ENCODE peak calls at places on chromosomes 13 and 19, in seven cellular contexts. Y, R, T, P, W, D and Q are unnamed samples.

GRCh38 chr19:47702671-47703070 is 10.6 kb upstream of the EHD2 start:
- DNase-seq in D (no peak), P (no peak), Y (no peak), R (no peak), W (no peak), T (no peak), Q (no peak)

GRCh38 chr19:3369337-3370213 is 3.2 kb downstream of the NFIC start:
- DNase-seq in D (peak), Y (peak), T (peak), P (peak), R (no peak), W (peak), Q (peak)

GRCh38 chr19:45522010-45522941 is 15.0 kb downstream of the VASP start:
- DNase-seq in P (peak), Y (no peak), R (no peak), T (no peak), W (no peak), D (no peak), Q (no peak)

GRCh38 chr13:112718318-112718717 is 28.5 kb downstream of the ATP11A start:
- DNase-seq in R (no peak), W (no peak), P (peak), D (no peak), T (no peak), Y (no peak), Q (no peak)

GRCh38 chr13:69959041-69959440 is 148.6 kb upstream of the ATXN8OS start:
- DNase-seq in T (no peak), D (peak), W (no peak), R (no peak), P (no peak), Y (no peak), Q (no peak)

GRCh38 chr13:44879452-44880058 is 109.7 kb downstream of the NUFIP1 start:
- DNase-seq in W (no peak), P (no peak), R (no peak), D (no peak), Y (peak), T (peak), Q (peak)

GRCh38 chr19:37817180-37817911 is 38.0 kb upstream of the ZNF573 start:
- DNase-seq in P (peak), T (peak), Y (peak), D (peak), W (peak), R (peak), Q (peak)

GRCh38 chr19:42505066-42505465 is 23.2 kb downstream of the CEACAM1 start:
- DNase-seq in R (no peak), T (no peak), Y (no peak), W (no peak), P (no peak), D (no peak), Q (no peak)

GRCh38 chr13:97328222-97328790 is 105.7 kb upstream of the RAP2A start:
- DNase-seq in W (no peak), T (peak), D (no peak), P (peak), R (no peak), Y (peak), Q (peak)

GRCh38 chr13:33940898-33941297 is 122.9 kb downstream of the RFC3 start:
- DNase-seq in T (no peak), P (no peak), Y (peak), R (no peak), W (no peak), D (no peak), Q (peak)

GRCh38 chr13:26965976-26966375 is 205.4 kb upstream of the GPR12 start:
- DNase-seq in Y (peak), D (no peak), W (peak), T (peak), P (peak), R (peak), Q (peak)

GRCh38 chr19:34540811-34541557 is 59.4 kb downstream of the WTIP start:
- DNase-seq in W (no peak), T (no peak), P (no peak), D (no peak), R (no peak), Y (no peak), Q (no peak)

GRCh38 chr19:2176336-2176994 is 12.7 kb downstream of the DOT1L start:
- DNase-seq in Y (no peak), D (peak), T (peak), W (no peak), R (no peak), P (peak), Q (no peak)

GRCh38 chr19:14023404-14024235 is 4.3 kb upstream of the RLN3 start:
- DNase-seq in D (peak), W (no peak), T (peak), Y (peak), P (peak), R (peak), Q (peak)

GRCh38 chr13:48578516-48579166 is 45.8 kb upstream of the RCBTB2 start:
- DNase-seq in W (no peak), Y (no peak), D (no peak), P (no peak), T (no peak), R (no peak), Q (no peak)

GRCh38 chr13:92320323-92320722 is 906.3 kb upstream of the GPC6 start:
- DNase-seq in D (no peak), W (no peak), T (peak), R (no peak), P (no peak), Y (no peak), Q (no peak)

GRCh38 chr13:19634129-19634740 is 776 bp downstream of the MPHOSPH8 start:
- DNase-seq in W (no peak), D (peak), P (no peak), Y (peak), R (no peak), T (peak), Q (peak)

GRCh38 chr19:56727731-56728130 is 56.2 kb upstream of the ZNF835 start:
- DNase-seq in D (no peak), T (no peak), P (no peak), R (no peak), W (no peak), Y (no peak), Q (no peak)

GRCh38 chr13:93758575-93758974 is 532.0 kb downstream of the GPC6 start:
- DNase-seq in R (no peak), W (no peak), T (peak), D (no peak), P (no peak), Y (peak), Q (peak)

GRCh38 chr13:23922005-23922932 is 25.0 kb upstream of the C1QTNF9B start:
- DNase-seq in Y (peak), W (no peak), R (no peak), P (no peak), T (peak), D (peak), Q (no peak)

GRCh38 chr19:48123907-48124675 is 13.5 kb upstream of the PLA2G4C start:
- DNase-seq in W (no peak), P (no peak), D (no peak), T (peak), Y (peak), R (no peak), Q (peak)

GRCh38 chr19:16261584-16262370 is 62.8 kb upstream of the KLF2 start:
- DNase-seq in W (no peak), Y (no peak), P (no peak), R (no peak), D (no peak), T (no peak), Q (no peak)

GRCh38 chr13:41955605-41956004 is 5.3 kb downstream of the VWA8 start:
- DNase-seq in W (no peak), D (no peak), R (peak), T (no peak), Y (no peak), P (peak), Q (no peak)

GRCh38 chr19:17420267-17420924 is 549 bp downstream of the MVB12A start:
- DNase-seq in T (peak), W (peak), D (peak), R (peak), P (peak), Y (no peak), Q (peak)

GRCh38 chr19:10815007-10815531 is 20.9 kb downstream of the TMED1 start:
- DNase-seq in T (no peak), Y (no peak), R (no peak), W (no peak), D (no peak), P (no peak), Q (no peak)

GRCh38 chr13:93727301-93728141 is 500.9 kb downstream of the GPC6 start:
- DNase-seq in W (no peak), T (peak), D (no peak), R (no peak), Y (peak), P (no peak), Q (peak)

GRCh38 chr13:73090116-73090811 is 31.5 kb downstream of the KLF5 start:
- DNase-seq in D (peak), T (peak), Y (peak), P (no peak), W (no peak), R (no peak), Q (peak)

GRCh38 chr13:40776232-40776631 is 5.2 kb upstream of the MRPS31 start:
- DNase-seq in T (no peak), W (no peak), Y (no peak), R (no peak), D (no peak), P (no peak), Q (no peak)

GRCh38 chr19:36775768-36776167 is 3.2 kb upstream of the ZNF850 start:
- DNase-seq in Y (no peak), W (peak), P (no peak), R (no peak), D (peak), T (peak), Q (peak)

GRCh38 chr19:41551212-41551610 is 24.8 kb upstream of the CEACAM21 start:
- DNase-seq in D (no peak), T (no peak), R (no peak), P (no peak), W (no peak), Y (no peak), Q (no peak)

GRCh38 chr19:2841858-2842574 is 741 bp downstream of the ZNF555 start:
- DNase-seq in Y (no peak), R (no peak), T (no peak), W (no peak), P (no peak), D (no peak), Q (no peak)

GRCh38 chr19:51093510-51094345 is 11.0 kb upstream of the KLK14 start:
- DNase-seq in Y (no peak), W (no peak), R (peak), T (no peak), D (no peak), P (no peak), Q (no peak)

GRCh38 chr19:10975374-10976036 is 14.7 kb downstream of the SMARCA4 start:
- DNase-seq in T (peak), R (no peak), P (peak), D (peak), W (peak), Y (peak), Q (peak)

GRCh38 chr19:15534957-15535864 is 26.9 kb downstream of the CYP4F22 start:
- DNase-seq in D (no peak), T (no peak), Y (no peak), R (no peak), W (no peak), P (no peak), Q (no peak)

GRCh38 chr13:108249150-108249549 is 20.4 kb upstream of the TNFSF13B start:
- DNase-seq in P (no peak), T (no peak), W (no peak), D (no peak), Y (no peak), R (no peak), Q (no peak)

GRCh38 chr13:27079421-27079958 is 92.1 kb downstream of the USP12 start:
- DNase-seq in P (no peak), T (peak), Y (peak), W (no peak), R (no peak), D (no peak), Q (peak)

GRCh38 chr19:13014101-13014920 is 19.0 kb downstream of the NFIX start:
- DNase-seq in Y (peak), W (peak), P (peak), T (peak), R (no peak), D (peak), Q (no peak)

GRCh38 chr19:13016245-13016627 is 21.0 kb downstream of the NFIX start:
- DNase-seq in W (no peak), Y (no peak), T (no peak), D (no peak), P (no peak), R (no peak), Q (no peak)

GRCh38 chr19:13016628-13017305 is 21.5 kb downstream of the NFIX start:
- DNase-seq in D (no peak), Y (no peak), P (no peak), R (no peak), W (no peak), T (no peak), Q (no peak)

GRCh38 chr19:13014921-13015280 is 19.6 kb downstream of the NFIX start:
- DNase-seq in P (no peak), Y (no peak), R (no peak), T (no peak), D (no peak), W (no peak), Q (no peak)

GRCh38 chr19:13015361-13016231 is 20.3 kb downstream of the NFIX start:
- DNase-seq in R (no peak), P (no peak), W (no peak), D (peak), T (peak), Y (peak), Q (no peak)
- H3K4me3 ChIP-seq in R (no peak), P (peak), W (peak), D (no peak), T (no peak), Y (no peak), Q (no peak)

DNA sequence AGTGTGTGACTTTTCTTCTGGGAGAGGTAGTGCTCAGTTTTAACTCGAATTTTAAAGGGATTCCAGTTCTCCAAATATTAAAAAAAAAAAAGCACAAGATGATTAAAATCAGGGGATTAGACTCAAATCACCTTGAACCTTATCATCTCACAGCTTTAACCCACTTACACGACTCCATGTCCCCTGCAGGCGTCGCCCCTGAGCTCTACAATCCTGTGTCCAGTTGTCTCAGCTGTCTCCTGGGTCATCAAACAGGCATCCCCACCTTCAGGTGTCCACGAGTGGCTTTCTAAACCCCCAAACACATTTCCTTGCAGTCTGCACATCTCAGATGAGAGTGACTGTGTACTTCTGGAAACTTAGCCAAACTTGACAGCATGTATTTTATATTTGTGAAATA is 14.1 kb downstream of the ZNF808 start:
- DNase-seq in T (no peak), R (no peak), W (no peak), P (no peak), Y (no peak), D (no peak), Q (no peak)
- TF ChIP-seq CTCF in T (no peak), R (no peak), W (no peak), P (no peak), Y (no peak), D (no peak), Q (no peak)

DNA sequence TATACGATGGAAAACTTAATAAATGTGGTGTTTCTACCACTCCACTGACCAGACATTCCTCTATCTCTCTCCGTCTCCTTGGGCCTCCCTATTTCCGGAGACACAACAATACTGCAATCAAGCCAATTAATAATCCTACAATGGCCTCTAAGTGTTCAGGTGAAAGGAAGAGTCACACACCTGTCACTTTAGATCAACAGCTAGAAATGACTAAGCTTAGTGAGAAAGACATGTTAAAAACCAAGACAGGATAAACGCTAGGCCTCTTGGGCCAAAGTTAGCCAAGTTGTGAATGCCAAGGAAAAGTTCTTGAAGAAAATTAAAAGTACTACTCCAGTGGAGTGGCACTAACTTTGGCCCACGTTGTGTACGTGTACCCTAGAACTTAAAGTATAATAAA is 22.5 kb downstream of the ZDHHC20 start:
- DNase-seq in R (no peak), D (no peak), W (no peak), Y (no peak), P (no peak), T (no peak), Q (no peak)
- H3K4me3 ChIP-seq in R (no peak), D (no peak), W (no peak), Y (no peak), P (no peak), T (no peak), Q (no peak)

DNA sequence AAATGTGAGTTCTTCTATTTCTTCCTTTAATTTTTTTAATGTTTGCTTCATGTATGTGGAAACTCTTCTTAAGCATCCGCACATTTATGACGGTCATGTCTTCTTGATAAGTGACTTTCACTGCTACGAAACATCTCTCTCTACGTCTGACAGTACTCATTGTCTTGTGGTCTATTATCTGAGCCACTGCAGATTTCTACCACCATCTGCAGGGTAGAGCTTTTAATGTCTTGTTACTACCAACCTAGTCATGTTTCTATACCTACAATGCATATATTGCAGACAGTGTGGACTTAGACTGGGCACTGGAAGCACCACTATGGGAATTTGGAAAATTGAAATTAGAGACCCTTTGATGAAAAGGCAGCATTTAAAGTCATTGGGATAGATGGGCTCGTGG is 75.4 kb upstream of the ARHGEF7 start:
- DNase-seq in W (no peak), D (no peak), Y (no peak), R (no peak), P (no peak), T (no peak), Q (no peak)
- TF ChIP-seq CTCF in W (no peak), D (no peak), Y (no peak), R (no peak), P (no peak), T (no peak), Q (no peak)

DNA sequence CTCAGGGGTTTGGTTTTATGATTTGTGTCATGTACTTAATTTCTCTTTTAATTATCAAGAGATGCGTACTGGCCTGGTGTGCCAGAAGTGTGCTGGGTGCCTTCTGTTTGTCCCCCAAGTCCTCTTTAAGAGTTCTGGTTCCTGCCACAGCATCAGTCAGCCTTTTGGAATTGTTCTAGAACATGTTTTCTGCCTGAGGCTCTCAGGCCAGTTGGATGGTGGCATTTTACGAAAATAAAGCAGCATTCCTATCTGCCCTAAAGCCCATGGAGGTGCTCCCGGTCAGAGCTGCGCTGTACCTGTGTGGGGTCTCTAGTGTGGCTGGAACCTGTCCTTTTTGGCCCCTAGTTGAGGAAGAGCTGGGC is 54.1 kb downstream of the TSSK6 start:
- DNase-seq in Y (no peak), P (no peak), D (no peak), R (no peak), T (no peak), W (no peak), Q (no peak)
- H3K4me3 ChIP-seq in Y (no peak), P (peak), D (no peak), R (no peak), T (no peak), W (no peak), Q (no peak)

DNA sequence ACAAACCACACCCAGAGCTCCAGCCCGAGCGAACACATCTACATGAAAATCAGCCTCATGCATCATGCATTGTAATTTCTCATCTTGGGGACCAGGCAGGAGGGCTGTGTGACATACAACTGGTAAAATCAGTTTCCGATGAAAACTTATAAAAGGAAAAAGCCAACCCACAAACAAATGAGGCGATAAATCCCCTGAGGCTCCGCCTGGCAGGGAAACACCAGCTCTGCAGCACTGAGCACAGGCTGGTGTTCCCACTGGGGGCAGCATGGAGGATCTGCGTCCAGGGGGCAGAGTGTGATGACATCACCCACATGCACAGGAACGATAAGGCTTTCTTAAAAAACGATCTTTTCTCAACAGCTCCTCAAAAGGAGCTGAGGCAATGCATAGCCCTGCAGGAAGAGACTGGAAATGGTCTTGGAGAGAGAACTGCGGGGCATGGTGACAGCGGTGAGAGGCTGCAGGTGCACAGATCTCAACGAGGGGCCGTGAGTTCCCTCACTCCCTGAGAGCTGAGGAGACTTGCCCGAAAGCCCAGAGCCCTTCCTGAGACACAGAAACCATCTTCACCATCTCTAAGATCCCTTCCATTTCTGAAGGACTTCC is 24.6 kb downstream of the SH3GL1 start:
- DNase-seq in Y (peak), R (no peak), P (no peak), W (peak), T (peak), D (no peak), Q (peak)
- TF ChIP-seq CTCF in Y (peak), R (no peak), P (peak), W (peak), T (peak), D (no peak), Q (peak)

GRCh38 chr19:609001-609340 is 19.3 kb downstream of the HCN2 start:
- DNase-seq in D (no peak), T (no peak), Y (no peak), P (peak), R (no peak), W (no peak), Q (no peak)

GRCh38 chr19:610071-610800 is 20.6 kb downstream of the HCN2 start:
- DNase-seq in W (no peak), R (no peak), P (no peak), T (no peak), Y (no peak), D (no peak), Q (peak)

GRCh38 chr19:604355-604754 is 14.7 kb downstream of the HCN2 start:
- DNase-seq in T (no peak), Y (no peak), R (no peak), P (no peak), W (no peak), D (no peak), Q (no peak)

GRCh38 chr19:608155-609000 is 18.7 kb downstream of the HCN2 start:
- DNase-seq in T (no peak), D (no peak), R (no peak), P (no peak), W (no peak), Y (no peak), Q (no peak)

GRCh38 chr19:607301-608154 is 17.8 kb downstream of the HCN2 start:
- DNase-seq in P (no peak), D (no peak), W (no peak), T (no peak), Y (no peak), R (no peak), Q (no peak)
- H3K4me3 ChIP-seq in P (no peak), D (no peak), W (no peak), T (no peak), Y (no peak), R (no peak), Q (no peak)